ENCODE peak calls at places on chromosomes 11 and 22, in six cellular contexts. K is HCT116, A is K562, W is WTC11, F is HepG2, R is GM12878. U is an unnamed sample.

GRCh38 chr11:125627236-125627910 is 2.4 kb downstream of the CHEK1 start:
- DNase-seq in K (no peak), A (no peak), W (no peak), F (no peak), R (no peak), U (no peak)

GRCh38 chr11:14642873-14643696 is 519 bp upstream of the PDE3B start:
- DNase-seq in K (no peak), A (peak), W (no peak), F (no peak), R (no peak), U (no peak)

GRCh38 chr11:70099578-70100282 is 21.6 kb downstream of the ANO1 start:
- DNase-seq in K (no peak), A (no peak), W (no peak), F (no peak), R (no peak), U (no peak)

GRCh38 chr11:125166347-125166841 is 1.8 kb downstream of the PKNOX2 start:
- DNase-seq in K (no peak), A (no peak), W (no peak), F (no peak), R (no peak), U (no peak)

GRCh38 chr11:13220148-13220547 is 57.4 kb upstream of the BMAL1 start:
- DNase-seq in K (no peak), A (no peak), W (no peak), F (no peak), R (no peak), U (no peak)

GRCh38 chr11:95516786-95517185 is 272.8 kb downstream of the FAM76B start:
- DNase-seq in K (no peak), A (no peak), W (no peak), F (no peak), R (no peak), U (no peak)

GRCh38 chr11:125720781-125721180 is 25.3 kb upstream of the PATE1 start:
- DNase-seq in K (no peak), A (no peak), W (no peak), F (no peak), R (no peak), U (no peak)

GRCh38 chr22:39462443-39463147 is 5.8 kb downstream of the MGAT3 start:
- DNase-seq in K (no peak), A (peak), W (peak), F (peak), R (peak), U (no peak)

GRCh38 chr22:28241637-28242290 is 322.7 kb upstream of the PITPNB start:
- DNase-seq in K (no peak), A (peak), W (no peak), F (no peak), R (no peak), U (no peak)

GRCh38 chr22:20550851-20551744 is 43.7 kb downstream of the MED15 start:
- DNase-seq in K (no peak), A (no peak), W (peak), F (no peak), R (peak), U (no peak)

GRCh38 chr11:46520971-46521745 is 72.7 kb downstream of the AMBRA1 start:
- DNase-seq in K (no peak), A (no peak), W (no peak), F (no peak), R (no peak), U (no peak)

GRCh38 chr11:78542007-78542406 is 32.7 kb downstream of the NARS2 start:
- DNase-seq in K (no peak), A (no peak), W (no peak), F (no peak), R (no peak), U (no peak)

GRCh38 chr11:47766363-47767227 is 546 bp downstream of the FNBP4 start:
- DNase-seq in K (no peak), A (peak), W (peak), F (peak), R (no peak), U (no peak)

GRCh38 chr11:94794287-94795168 is 26.4 kb downstream of the AMOTL1 start:
- DNase-seq in K (peak), A (peak), W (no peak), F (no peak), R (no peak), U (no peak)

GRCh38 chr22:44335066-44335839 is 22.5 kb upstream of the SHISAL1 start:
- DNase-seq in K (no peak), A (no peak), W (no peak), F (no peak), R (no peak), U (no peak)

GRCh38 chr11:35084817-35085424 is 54.0 kb upstream of the CD44 start:
- DNase-seq in K (no peak), A (no peak), W (no peak), F (no peak), R (no peak), U (no peak)

GRCh38 chr11:35085766-35086165 is 53.2 kb upstream of the CD44 start:
- DNase-seq in K (no peak), A (no peak), W (no peak), F (no peak), R (no peak), U (no peak)

GRCh38 chr11:35083181-35084061 is 55.5 kb upstream of the CD44 start:
- DNase-seq in K (peak), A (no peak), W (no peak), F (no peak), R (peak), U (no peak)

GRCh38 chr11:35079581-35079980 is 59.4 kb upstream of the CD44 start:
- DNase-seq in K (no peak), A (no peak), W (no peak), F (no peak), R (no peak), U (no peak)

DNA sequence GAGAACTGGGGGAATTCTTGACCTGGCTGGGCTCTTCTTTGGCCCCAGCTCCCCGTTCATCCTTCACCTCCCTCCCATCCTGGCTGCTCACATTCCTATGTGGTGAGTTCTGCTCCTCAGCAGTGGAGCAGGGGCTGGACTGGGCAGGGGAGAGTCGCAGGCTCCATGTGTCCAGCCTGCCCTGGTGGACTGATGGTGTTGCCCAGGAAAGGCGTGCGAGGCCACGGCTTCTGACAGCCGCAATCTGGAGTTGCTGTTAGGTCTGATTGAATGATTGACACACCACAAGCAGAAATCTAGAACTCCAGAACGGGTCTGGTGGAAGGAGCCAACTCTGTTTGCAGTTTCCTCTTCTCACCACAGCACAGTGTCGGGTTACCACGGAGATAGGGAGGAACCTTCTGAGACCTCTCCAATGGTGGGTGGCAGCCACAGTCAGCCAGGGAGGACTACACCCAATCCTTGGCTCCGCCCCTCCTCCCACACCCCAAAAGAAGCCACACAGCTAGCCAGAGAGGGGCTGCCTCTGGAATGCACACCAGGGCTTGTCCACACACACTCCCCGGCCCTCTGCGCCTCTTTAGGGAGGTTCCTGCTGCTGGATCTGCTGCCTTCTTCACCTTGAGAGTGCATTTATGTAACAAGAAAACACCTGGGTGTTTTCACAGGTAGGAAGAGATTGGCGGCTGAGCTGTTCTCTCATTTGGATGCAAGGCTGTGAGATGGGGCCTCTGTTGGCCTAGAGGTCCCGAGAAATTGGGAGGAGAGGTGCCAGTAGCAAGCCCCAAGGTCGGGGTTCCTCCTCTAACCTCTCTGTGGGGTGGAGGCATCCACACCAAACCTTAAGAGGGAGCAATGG is 56.4 kb upstream of the CD44 start:
- DNase-seq in K (peak), A (peak), W (peak), F (no peak), R (peak), U (peak)
- TF ChIP-seq ATF3 in K (no peak), A (no peak), W (no peak), F (no peak), R (no peak), U (no peak)

DNA sequence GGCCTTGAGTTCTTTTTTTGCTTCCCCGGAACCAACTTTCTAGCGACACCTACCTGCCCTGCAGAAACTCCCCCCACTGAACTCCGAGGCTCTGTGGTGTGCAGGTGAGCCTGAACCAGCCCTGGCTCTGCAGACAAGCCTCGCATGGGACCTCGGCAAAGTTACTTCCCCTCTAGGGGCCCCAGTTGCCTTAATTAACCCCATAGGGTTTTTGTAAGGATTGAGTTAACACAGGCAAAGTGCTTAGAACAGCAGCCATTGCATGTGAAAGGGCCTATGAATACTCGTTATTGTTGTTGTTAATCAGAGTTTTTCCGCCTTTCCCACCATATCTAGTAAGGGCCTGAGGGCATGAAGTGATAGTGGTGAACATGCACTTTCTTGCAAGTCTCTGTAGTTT is 12.6 kb upstream of the SYT13 start:
- DNase-seq in K (no peak), A (no peak), W (peak), F (no peak), R (no peak), U (peak)
- TF ChIP-seq ATF3 in K (no peak), A (no peak), W (no peak), F (no peak), R (no peak), U (no peak)

DNA sequence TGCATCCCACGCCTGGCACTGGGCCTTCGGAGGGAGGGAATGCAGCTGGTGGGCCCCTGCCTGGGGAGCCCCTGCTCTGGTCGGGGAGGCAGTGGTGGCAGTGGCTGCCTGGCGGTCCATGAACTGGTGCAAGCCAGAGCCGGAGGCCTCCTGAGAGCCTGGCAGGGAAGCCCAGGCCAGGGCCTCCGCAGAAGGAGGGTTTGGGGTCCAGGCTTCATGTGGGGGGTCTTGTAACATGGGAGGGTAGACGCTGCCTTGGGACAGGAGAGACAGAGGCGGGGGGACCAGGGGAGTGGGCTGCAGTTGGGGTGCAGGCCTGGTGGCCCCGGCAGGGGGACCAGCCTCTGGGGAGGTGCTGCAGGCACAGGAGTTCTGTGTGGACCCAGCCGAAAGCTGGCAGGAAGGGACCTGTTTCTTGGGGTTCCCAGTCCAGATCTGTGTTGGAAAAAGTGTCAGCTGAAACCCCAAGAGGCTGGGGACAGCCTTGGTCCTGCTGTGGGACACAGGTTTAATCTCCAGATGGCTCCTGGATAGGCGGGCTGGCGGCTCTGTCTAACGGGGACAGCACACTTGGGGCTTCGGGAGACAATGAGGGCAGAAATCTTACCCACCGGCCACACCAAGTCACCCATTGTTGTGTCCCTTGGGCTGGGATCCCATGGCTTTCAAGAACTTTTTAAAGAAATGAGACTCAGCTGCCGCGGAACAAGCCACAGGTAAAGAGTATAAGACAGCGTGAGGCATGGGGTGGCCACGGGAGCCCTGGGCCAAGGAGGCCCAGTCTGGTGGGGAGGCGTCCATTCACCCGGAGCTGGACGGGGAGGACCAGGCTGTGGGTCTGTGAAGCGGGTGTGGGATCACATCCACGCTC is 73.5 kb downstream of the KCNQ1 start:
- DNase-seq in K (no peak), A (no peak), W (peak), F (no peak), R (no peak), U (no peak)
- TF ChIP-seq ATF3 in K (no peak), A (no peak), W (no peak), F (no peak), R (no peak), U (no peak)

DNA sequence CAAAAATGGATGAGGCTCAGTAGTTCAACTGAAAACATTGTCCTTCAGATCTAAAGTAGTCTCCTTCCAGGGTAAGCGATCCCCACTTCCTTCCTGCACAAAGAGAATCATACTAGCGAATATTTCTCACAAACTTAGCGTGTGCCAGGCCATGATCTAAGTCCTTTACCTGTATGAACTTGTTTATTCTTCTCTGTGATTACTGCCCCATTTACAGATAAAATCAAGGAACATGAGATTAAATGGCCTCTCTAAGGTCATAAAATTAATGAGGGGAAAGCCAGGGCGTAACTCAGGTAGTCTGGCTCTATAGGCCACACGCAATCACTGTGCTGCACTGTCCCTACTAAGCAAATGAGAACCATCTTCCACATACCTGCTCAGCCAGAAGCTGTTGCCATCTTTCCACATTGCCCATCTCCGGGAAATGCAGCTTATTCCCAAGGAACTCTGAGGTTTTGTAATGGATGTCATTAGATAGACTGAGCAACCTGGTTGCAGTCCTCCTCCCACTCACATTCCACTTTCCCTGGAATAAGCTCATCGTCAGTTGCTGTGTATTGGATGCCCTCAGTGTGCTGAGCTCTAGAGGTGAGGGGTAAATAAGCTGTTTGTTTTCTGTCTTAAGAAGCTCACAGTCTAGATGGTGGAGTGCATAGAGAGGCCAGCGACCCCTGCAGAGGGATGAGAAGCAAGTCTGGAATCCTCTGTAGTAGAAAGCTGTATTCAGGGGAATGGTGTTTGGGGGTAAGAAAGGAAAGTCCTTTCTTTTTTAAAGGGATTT is 146.3 kb downstream of the SNX19 start:
- DNase-seq in K (no peak), A (no peak), W (no peak), F (no peak), R (no peak), U (no peak)
- TF ChIP-seq ATF3 in K (no peak), A (no peak), W (no peak), F (no peak), R (no peak), U (no peak)

GRCh38 chr11:116360542-116360941 is 412.2 kb downstream of the BUD13 start:
- DNase-seq in K (no peak), A (no peak), W (no peak), F (no peak), R (no peak), U (no peak)
- TF ChIP-seq ATF3 in K (no peak), A (no peak), W (no peak), F (no peak), R (no peak), U (no peak)

GRCh38 chr22:42926034-42926433 is 69.0 kb upstream of the ARFGAP3 start:
- DNase-seq in K (no peak), A (no peak), W (no peak), F (no peak), R (no peak), U (no peak)
- TF ChIP-seq ATF3 in K (no peak), A (no peak), W (no peak), F (no peak), R (no peak), U (no peak)

GRCh38 chr11:29251738-29252137 is 765.1 kb downstream of the KCNA4 start:
- DNase-seq in K (no peak), A (no peak), W (no peak), F (no peak), R (peak), U (no peak)
- TF ChIP-seq ATF3 in K (no peak), A (no peak), W (no peak), F (no peak), R (no peak), U (no peak)

GRCh38 chr11:41499429-41499828 is 40.0 kb upstream of the LRRC4C start:
- DNase-seq in K (no peak), A (no peak), W (no peak), F (no peak), R (no peak), U (no peak)

GRCh38 chr11:41494716-41495115 is 35.3 kb upstream of the LRRC4C start:
- DNase-seq in K (no peak), A (no peak), W (no peak), F (no peak), R (no peak), U (no peak)

GRCh38 chr11:41498726-41499125 is 39.3 kb upstream of the LRRC4C start:
- DNase-seq in K (no peak), A (no peak), W (no peak), F (no peak), R (no peak), U (no peak)

GRCh38 chr11:41497974-41498373 is 38.5 kb upstream of the LRRC4C start:
- DNase-seq in K (no peak), A (no peak), W (peak), F (no peak), R (no peak), U (peak)
- TF ChIP-seq ATF3 in K (no peak), A (no peak), W (no peak), F (no peak), R (no peak), U (no peak)

GRCh38 chr11:76791861-76792260 is 8.7 kb downstream of the TSKU start:
- DNase-seq in K (no peak), A (no peak), W (no peak), F (peak), R (no peak), U (no peak)
- TF ChIP-seq ATF3 in K (no peak), A (no peak), W (no peak), F (peak), R (no peak), U (no peak)

GRCh38 chr22:49368976-49369725 is 458.5 kb downstream of the BRD1 start:
- DNase-seq in K (no peak), A (peak), W (peak), F (no peak), R (no peak), U (peak)

GRCh38 chr22:49370841-49371301 is 456.8 kb downstream of the BRD1 start:
- DNase-seq in K (no peak), A (no peak), W (peak), F (no peak), R (no peak), U (peak)

GRCh38 chr22:49368221-49368975 is 459.3 kb downstream of the BRD1 start:
- DNase-seq in K (no peak), A (no peak), W (peak), F (no peak), R (no peak), U (no peak)

GRCh38 chr22:49371325-49372110 is 456.2 kb downstream of the BRD1 start:
- DNase-seq in K (no peak), A (no peak), W (peak), F (no peak), R (no peak), U (no peak)

DNA sequence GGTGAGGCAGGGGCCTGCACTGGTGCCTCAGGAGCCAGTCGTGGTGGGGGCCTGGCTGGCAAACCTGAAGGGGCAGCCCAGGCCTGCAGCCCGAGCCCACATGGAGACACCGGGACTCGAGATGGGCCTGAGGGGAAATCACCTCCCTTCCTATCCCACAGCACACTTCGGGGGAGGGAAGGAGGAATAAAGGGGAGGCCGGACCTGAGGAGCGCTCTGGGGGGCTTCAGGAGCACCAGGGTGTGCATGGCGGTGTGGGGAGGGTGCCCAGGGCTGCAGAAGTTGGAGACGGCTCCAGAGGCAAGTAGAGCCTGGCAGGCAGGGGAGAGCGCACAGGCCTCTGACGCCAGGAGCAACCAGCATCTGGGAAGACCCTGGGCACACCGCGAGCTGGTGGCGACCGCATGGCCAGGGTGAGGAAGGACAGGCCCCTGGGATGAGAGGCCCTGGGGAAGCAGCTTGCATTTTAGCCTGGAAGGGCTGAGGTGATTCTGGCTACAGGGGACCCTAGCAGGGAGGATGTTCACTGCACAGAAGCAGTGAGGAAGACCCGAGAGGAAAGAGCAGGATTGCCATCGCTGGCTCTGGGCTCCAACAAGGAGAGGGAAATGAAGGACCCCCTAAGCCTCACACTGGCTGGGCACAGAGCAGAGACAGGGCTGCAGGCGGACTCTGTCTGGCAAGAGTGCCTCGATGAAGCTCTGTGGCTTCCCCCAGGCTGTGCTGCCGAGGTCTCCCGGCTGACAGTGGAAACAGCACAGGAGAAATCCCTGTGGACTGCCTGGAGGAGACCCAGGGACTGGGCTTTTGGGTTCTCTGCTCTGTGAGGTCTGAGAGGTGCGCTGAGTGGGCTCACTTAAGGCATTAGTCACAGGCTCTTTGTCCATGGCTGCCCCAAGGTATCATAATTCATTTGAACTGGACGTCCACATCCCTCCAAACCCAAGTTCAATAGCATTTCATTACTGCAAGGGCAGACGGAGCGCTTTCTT is 457.7 kb downstream of the BRD1 start:
- DNase-seq in K (no peak), A (no peak), W (peak), F (no peak), R (no peak), U (no peak)
- TF ChIP-seq ATF3 in K (no peak), A (no peak), W (no peak), F (no peak), R (no peak), U (no peak)